ENCODE peak calls at places on chromosomes 2 and 18, in five cellular contexts. One of them, this sample, is unnamed.

GRCh38 chr2:231632559-231633142 is 40.0 kb downstream of the TEX44 start:
- DNase-seq in HFF-Myc: no peak
- DNase-seq in transverse colon: no peak
- DNase-seq in GM06990: no peak
- DNase-seq in ovary: no peak
- DNase-seq in this sample: peak; percentile 83

GRCh38 chr18:58996131-58996632 is 131.5 kb downstream of the ZNF532 start:
- DNase-seq in HFF-Myc: no peak
- DNase-seq in transverse colon: no peak
- DNase-seq in GM06990: no peak
- DNase-seq in ovary: no peak
- DNase-seq in this sample: peak; percentile 85

GRCh38 chr2:17804358-17804757 is 11.9 kb upstream of the MSGN1 start:
- DNase-seq in HFF-Myc: no peak
- DNase-seq in transverse colon: no peak
- DNase-seq in GM06990: peak; percentile 47
- DNase-seq in ovary: no peak
- DNase-seq in this sample: no peak

GRCh38 chr2:121075006-121075545 is 209.9 kb downstream of the TFCP2L1 start:
- DNase-seq in HFF-Myc: peak; percentile 90
- DNase-seq in transverse colon: peak; percentile 18
- DNase-seq in GM06990: peak; percentile 62
- DNase-seq in ovary: peak; percentile 70
- DNase-seq in this sample: peak; percentile 93

GRCh38 chr2:36607947-36608346 is 10.0 kb upstream of the FEZ2 start:
- DNase-seq in HFF-Myc: no peak
- DNase-seq in transverse colon: no peak
- DNase-seq in GM06990: no peak
- DNase-seq in ovary: no peak
- DNase-seq in this sample: no peak

GRCh38 chr2:75523313-75524275 is 37.1 kb downstream of the EVA1A start:
- DNase-seq in HFF-Myc: no peak
- DNase-seq in transverse colon: no peak
- DNase-seq in GM06990: peak; percentile 19
- DNase-seq in ovary: no peak
- DNase-seq in this sample: peak; percentile 86

GRCh38 chr2:28155627-28156026 is 237.0 kb upstream of the FOSL2 start:
- DNase-seq in HFF-Myc: no peak
- DNase-seq in transverse colon: no peak
- DNase-seq in GM06990: no peak
- DNase-seq in ovary: no peak
- DNase-seq in this sample: no peak

GRCh38 chr18:59035591-59035990 is 104.1 kb upstream of the SEC11C start:
- DNase-seq in HFF-Myc: no peak
- DNase-seq in transverse colon: no peak
- DNase-seq in GM06990: no peak
- DNase-seq in ovary: no peak
- DNase-seq in this sample: no peak

GRCh38 chr2:162403884-162404283 is 60.0 kb downstream of the GCA start:
- DNase-seq in HFF-Myc: peak; percentile 19
- DNase-seq in transverse colon: no peak
- DNase-seq in GM06990: no peak
- DNase-seq in ovary: no peak
- DNase-seq in this sample: peak; percentile 56

GRCh38 chr18:31102020-31102684 is at the start of gene DSC2:
- DNase-seq in HFF-Myc: no peak
- DNase-seq in transverse colon: peak; percentile 86
- DNase-seq in GM06990: peak; percentile 48
- DNase-seq in ovary: peak; percentile 9
- DNase-seq in this sample: no peak

GRCh38 chr2:100813527-100813926 is 6.4 kb upstream of the NPAS2 start:
- DNase-seq in HFF-Myc: no peak
- DNase-seq in transverse colon: no peak
- DNase-seq in GM06990: no peak
- DNase-seq in ovary: no peak
- DNase-seq in this sample: peak; percentile 78

GRCh38 chr2:36507408-36507812 is 90.6 kb downstream of the FEZ2 start:
- DNase-seq in HFF-Myc: peak; percentile 46
- DNase-seq in transverse colon: peak; percentile 47
- DNase-seq in GM06990: no peak
- DNase-seq in ovary: peak; percentile 25
- DNase-seq in this sample: peak; percentile 85

GRCh38 chr2:55954306-55955035 is 30.9 kb upstream of the EFEMP1 start:
- DNase-seq in HFF-Myc: no peak
- DNase-seq in transverse colon: no peak
- DNase-seq in GM06990: no peak
- DNase-seq in ovary: no peak
- DNase-seq in this sample: peak; percentile 81

GRCh38 chr18:53380063-53380639 is 844.3 kb downstream of the MBD2 start:
- DNase-seq in HFF-Myc: peak; percentile 2
- DNase-seq in transverse colon: no peak
- DNase-seq in GM06990: no peak
- DNase-seq in ovary: no peak
- DNase-seq in this sample: peak; percentile 66

GRCh38 chr2:30233142-30233961 is 2.0 kb downstream of the LBH start:
- DNase-seq in HFF-Myc: no peak
- DNase-seq in transverse colon: no peak
- DNase-seq in GM06990: no peak
- DNase-seq in ovary: no peak
- DNase-seq in this sample: peak; percentile 40

GRCh38 chr18:48003426-48004349 is 73.2 kb upstream of the SMAD2 start:
- DNase-seq in HFF-Myc: peak; percentile 27
- DNase-seq in transverse colon: peak; percentile 66
- DNase-seq in GM06990: no peak
- DNase-seq in ovary: no peak
- DNase-seq in this sample: peak; percentile 79

GRCh38 chr2:147521936-147522335 is 322.9 kb upstream of the ACVR2A start:
- DNase-seq in HFF-Myc: no peak
- DNase-seq in transverse colon: no peak
- DNase-seq in GM06990: no peak
- DNase-seq in ovary: no peak
- DNase-seq in this sample: no peak

GRCh38 chr18:76126327-76126726 is 368.7 kb downstream of the ZNF516 start:
- DNase-seq in HFF-Myc: no peak
- DNase-seq in transverse colon: no peak
- DNase-seq in GM06990: no peak
- DNase-seq in ovary: no peak
- DNase-seq in this sample: no peak

GRCh38 chr2:233764761-233765160 is 4.7 kb downstream of the UGT1A1 start:
- DNase-seq in HFF-Myc: no peak
- DNase-seq in transverse colon: no peak
- DNase-seq in GM06990: no peak
- DNase-seq in ovary: no peak
- DNase-seq in this sample: no peak

GRCh38 chr2:231673348-231673770 is 35.0 kb upstream of the PTMA start:
- DNase-seq in HFF-Myc: no peak
- DNase-seq in transverse colon: peak; percentile 90
- DNase-seq in GM06990: no peak
- DNase-seq in ovary: peak; percentile 71
- DNase-seq in this sample: peak; percentile 73

GRCh38 chr2:206555721-206556120 is 86.6 kb upstream of the FAM237A start:
- DNase-seq in HFF-Myc: no peak
- DNase-seq in transverse colon: no peak
- DNase-seq in GM06990: no peak
- DNase-seq in ovary: no peak
- DNase-seq in this sample: peak; percentile 20

GRCh38 chr18:40577255-40577654 is 1377.8 kb upstream of the PIK3C3 start:
- DNase-seq in HFF-Myc: no peak
- DNase-seq in transverse colon: no peak
- DNase-seq in GM06990: no peak
- DNase-seq in ovary: no peak
- DNase-seq in this sample: peak; percentile 41

GRCh38 chr2:160379399-160379798 is 114.2 kb downstream of the RBMS1 start:
- DNase-seq in HFF-Myc: no peak
- DNase-seq in transverse colon: no peak
- DNase-seq in GM06990: no peak
- DNase-seq in ovary: no peak
- DNase-seq in this sample: peak; percentile 94

GRCh38 chr18:55651236-55651635 is 63.2 kb upstream of the TCF4 start:
- DNase-seq in HFF-Myc: no peak
- DNase-seq in transverse colon: no peak
- DNase-seq in GM06990: no peak
- DNase-seq in ovary: no peak
- DNase-seq in this sample: no peak

GRCh38 chr2:152348388-152348787 is 13.4 kb downstream of the FMNL2 start:
- DNase-seq in HFF-Myc: no peak
- DNase-seq in transverse colon: no peak
- DNase-seq in GM06990: no peak
- DNase-seq in ovary: no peak
- DNase-seq in this sample: peak; percentile 25

GRCh38 chr2:128413014-128413717 is 94.5 kb upstream of the HS6ST1 start:
- DNase-seq in HFF-Myc: no peak
- DNase-seq in transverse colon: no peak
- DNase-seq in GM06990: no peak
- DNase-seq in ovary: no peak
- DNase-seq in this sample: no peak

GRCh38 chr2:134023854-134024253 is 230.0 kb upstream of the MGAT5 start:
- DNase-seq in HFF-Myc: no peak
- DNase-seq in transverse colon: no peak
- DNase-seq in GM06990: no peak
- DNase-seq in ovary: no peak
- DNase-seq in this sample: no peak

GRCh38 chr2:41668529-41668928 is 379.3 kb upstream of the PKDCC start:
- DNase-seq in HFF-Myc: no peak
- DNase-seq in transverse colon: no peak
- DNase-seq in GM06990: no peak
- DNase-seq in ovary: no peak
- DNase-seq in this sample: no peak

GRCh38 chr2:100011272-100011711 is 131.1 kb downstream of the AFF3 start:
- DNase-seq in HFF-Myc: peak; percentile 59
- DNase-seq in transverse colon: no peak
- DNase-seq in GM06990: no peak
- DNase-seq in ovary: peak; percentile 19
- DNase-seq in this sample: peak; percentile 93

GRCh38 chr2:25184254-25184653 is 15.9 kb upstream of the POMC start:
- DNase-seq in HFF-Myc: no peak
- DNase-seq in transverse colon: no peak
- DNase-seq in GM06990: no peak
- DNase-seq in ovary: no peak
- DNase-seq in this sample: no peak

GRCh38 chr2:221635949-221636348 is 63.8 kb upstream of the EPHA4 start:
- DNase-seq in HFF-Myc: no peak
- DNase-seq in transverse colon: no peak
- DNase-seq in GM06990: no peak
- DNase-seq in ovary: no peak
- DNase-seq in this sample: no peak

GRCh38 chr2:112706170-112706664 is 14.6 kb upstream of the NT5DC4 start:
- DNase-seq in HFF-Myc: no peak
- DNase-seq in transverse colon: no peak
- DNase-seq in GM06990: peak; percentile 71
- DNase-seq in ovary: no peak
- DNase-seq in this sample: peak; percentile 77

GRCh38 chr2:3805120-3805519 is 101.7 kb downstream of the DCDC2C start:
- DNase-seq in HFF-Myc: no peak
- DNase-seq in transverse colon: no peak
- DNase-seq in GM06990: no peak
- DNase-seq in ovary: no peak
- DNase-seq in this sample: no peak

GRCh38 chr2:150137338-150137737 is 350.1 kb downstream of the RND3 start:
- DNase-seq in HFF-Myc: no peak
- DNase-seq in transverse colon: no peak
- DNase-seq in GM06990: no peak
- DNase-seq in ovary: no peak
- DNase-seq in this sample: no peak

GRCh38 chr18:66513996-66514395 is 89.9 kb downstream of the CDH19 start:
- DNase-seq in HFF-Myc: no peak
- DNase-seq in transverse colon: no peak
- DNase-seq in GM06990: no peak
- DNase-seq in ovary: no peak
- DNase-seq in this sample: peak; percentile 4

DNA sequence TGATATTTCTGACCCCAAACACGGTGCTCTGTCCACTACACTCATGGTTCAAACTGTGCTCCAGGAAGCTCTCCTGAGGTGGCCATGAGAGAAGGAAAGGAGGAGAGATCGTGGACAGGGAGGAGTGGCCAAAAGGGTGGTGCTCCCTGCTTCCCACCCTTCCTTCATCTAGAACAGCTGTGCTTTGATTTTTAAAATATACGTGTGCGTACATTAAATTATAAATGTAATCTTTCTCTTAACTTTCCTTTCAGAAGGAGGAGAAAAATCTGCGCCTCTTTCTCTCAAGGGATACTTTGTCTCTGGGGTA is 8.2 kb upstream of the CHRNA1 start:
- DNase-seq in HFF-Myc: no peak
- DNase-seq in transverse colon: no peak
- DNase-seq in GM06990: no peak
- DNase-seq in ovary: no peak
- DNase-seq in this sample: no peak
- H3K4me3 ChIP-seq in HFF-Myc: no peak overlapping the region
- H3K4me3 ChIP-seq in transverse colon: no peak overlapping the region
- H3K4me3 ChIP-seq in GM06990: no peak overlapping the region
- H3K4me3 ChIP-seq in ovary: no peak overlapping the region
- H3K4me3 ChIP-seq in this sample: no peak overlapping the region

DNA sequence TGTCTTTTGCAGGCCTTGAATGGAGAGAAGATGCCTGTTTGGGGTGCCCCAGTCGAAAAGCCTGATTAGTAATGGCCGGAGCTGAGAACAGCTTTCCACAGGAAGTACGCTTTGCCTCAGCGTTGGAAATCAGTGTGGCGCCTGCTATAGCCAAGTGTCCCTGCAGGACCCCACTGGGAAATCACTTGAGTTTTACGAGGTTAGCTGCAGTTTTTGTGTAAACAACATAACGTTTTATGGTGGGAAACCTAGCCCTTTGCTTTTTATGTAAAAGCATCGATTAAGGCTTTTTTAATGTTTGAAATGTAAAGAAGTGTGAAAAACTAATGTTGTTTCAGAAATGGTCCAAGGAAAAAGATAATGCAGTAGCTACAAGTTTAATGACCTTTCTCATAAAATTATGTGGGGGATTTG is 234.2 kb downstream of the TTC32 start:
- DNase-seq in HFF-Myc: no peak
- DNase-seq in transverse colon: no peak
- DNase-seq in GM06990: no peak
- DNase-seq in ovary: no peak
- DNase-seq in this sample: no peak
- TF ChIP-seq CTCF in HFF-Myc: no peak
- TF ChIP-seq CTCF in transverse colon: no peak
- TF ChIP-seq CTCF in GM06990: no peak
- TF ChIP-seq CTCF in ovary: no peak
- TF ChIP-seq CTCF in this sample: no peak

GRCh38 chr18:70290482-70291294 is 1.8 kb downstream of the SOCS6 start:
- DNase-seq in HFF-Myc: no peak
- DNase-seq in transverse colon: no peak
- DNase-seq in GM06990: no peak
- DNase-seq in ovary: no peak
- DNase-seq in this sample: no peak
- H3K4me3 ChIP-seq in HFF-Myc: peak overlapping the region; percentile 74
- H3K4me3 ChIP-seq in transverse colon: no peak overlapping the region
- H3K4me3 ChIP-seq in GM06990: peak overlapping the region; percentile 68
- H3K4me3 ChIP-seq in ovary: peak overlapping the region; percentile 78
- H3K4me3 ChIP-seq in this sample: peak overlapping the region; percentile 75

DNA sequence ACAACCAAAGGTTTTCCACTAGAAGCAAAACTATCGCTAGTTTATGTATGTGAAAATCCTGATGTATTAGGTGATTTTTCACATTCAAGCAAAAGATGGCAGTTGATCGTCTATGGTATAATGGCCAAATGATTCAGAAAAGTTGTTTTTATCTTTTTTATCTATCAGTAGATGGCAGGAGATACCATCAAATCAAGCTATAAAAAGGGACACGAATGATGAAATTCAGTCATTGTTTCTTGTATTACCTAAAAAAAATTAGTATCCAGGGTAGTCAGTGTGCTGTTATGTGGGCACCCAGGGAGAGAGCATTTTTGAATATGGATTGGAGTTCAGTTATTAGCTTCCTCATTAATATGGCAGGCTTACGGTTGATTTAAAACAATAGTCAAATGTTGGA is 22.9 kb upstream of the CAVIN2 start:
- DNase-seq in HFF-Myc: no peak
- DNase-seq in transverse colon: no peak
- DNase-seq in GM06990: no peak
- DNase-seq in ovary: no peak
- DNase-seq in this sample: no peak
- TF ChIP-seq CTCF in HFF-Myc: no peak
- TF ChIP-seq CTCF in transverse colon: no peak
- TF ChIP-seq CTCF in GM06990: no peak
- TF ChIP-seq CTCF in ovary: no peak
- TF ChIP-seq CTCF in this sample: no peak

This sample was measured in choroid plexus epithelial cell.